ENCODE peak calls at places on chromosomes 13 and 19, in six cellular contexts. One of them, this sample, is unnamed.

GRCh38 chr19:51078104-51078503 is 4.6 kb downstream of the KLK14 start:
- DNase-seq in AG04450: no peak
- DNase-seq in HTR-8/SVneo: no peak
- DNase-seq in T-helper 9 cell: no peak
- DNase-seq in activated naive CD4-positive, alpha-beta T cell: no peak
- DNase-seq in CD8-positive, alpha-beta T cell: no peak
- DNase-seq in this sample: no peak

GRCh38 chr13:99778500-99778899 is 193.1 kb downstream of the ZIC5 start:
- DNase-seq in AG04450: no peak
- DNase-seq in HTR-8/SVneo: no peak
- DNase-seq in T-helper 9 cell: no peak
- DNase-seq in activated naive CD4-positive, alpha-beta T cell: no peak
- DNase-seq in CD8-positive, alpha-beta T cell: no peak
- DNase-seq in this sample: no peak

GRCh38 chr19:12464769-12465725 is 19.6 kb downstream of the ZNF709 start:
- DNase-seq in AG04450: no peak
- DNase-seq in HTR-8/SVneo: no peak
- DNase-seq in T-helper 9 cell: no peak
- DNase-seq in activated naive CD4-positive, alpha-beta T cell: no peak
- DNase-seq in CD8-positive, alpha-beta T cell: no peak
- DNase-seq in this sample: no peak

GRCh38 chr19:19643158-19644053 is at the start of gene GMIP:
- DNase-seq in AG04450: no peak
- DNase-seq in HTR-8/SVneo: peak
- DNase-seq in T-helper 9 cell: peak
- DNase-seq in activated naive CD4-positive, alpha-beta T cell: peak
- DNase-seq in CD8-positive, alpha-beta T cell: peak
- DNase-seq in this sample: peak

GRCh38 chr13:52832268-52832667 is 16.2 kb downstream of the PCDH8 start:
- DNase-seq in AG04450: no peak
- DNase-seq in HTR-8/SVneo: no peak
- DNase-seq in T-helper 9 cell: no peak
- DNase-seq in activated naive CD4-positive, alpha-beta T cell: no peak
- DNase-seq in CD8-positive, alpha-beta T cell: no peak
- DNase-seq in this sample: no peak

GRCh38 chr19:32464279-32464678 is 58.7 kb downstream of the DPY19L3 start:
- DNase-seq in AG04450: no peak
- DNase-seq in HTR-8/SVneo: peak
- DNase-seq in T-helper 9 cell: no peak
- DNase-seq in activated naive CD4-positive, alpha-beta T cell: no peak
- DNase-seq in CD8-positive, alpha-beta T cell: no peak
- DNase-seq in this sample: no peak

GRCh38 chr13:23007430-23007829 is 173.3 kb upstream of the SGCG start:
- DNase-seq in AG04450: no peak
- DNase-seq in HTR-8/SVneo: no peak
- DNase-seq in T-helper 9 cell: no peak
- DNase-seq in activated naive CD4-positive, alpha-beta T cell: no peak
- DNase-seq in CD8-positive, alpha-beta T cell: no peak
- DNase-seq in this sample: no peak

GRCh38 chr19:13172335-13173128 is 22.3 kb downstream of the IER2 start:
- DNase-seq in AG04450: no peak
- DNase-seq in HTR-8/SVneo: peak
- DNase-seq in T-helper 9 cell: peak
- DNase-seq in activated naive CD4-positive, alpha-beta T cell: peak
- DNase-seq in CD8-positive, alpha-beta T cell: peak
- DNase-seq in this sample: peak

GRCh38 chr13:103194871-103195270 is 128.7 kb upstream of the SLC10A2 start:
- DNase-seq in AG04450: no peak
- DNase-seq in HTR-8/SVneo: no peak
- DNase-seq in T-helper 9 cell: no peak
- DNase-seq in activated naive CD4-positive, alpha-beta T cell: no peak
- DNase-seq in CD8-positive, alpha-beta T cell: no peak
- DNase-seq in this sample: no peak

GRCh38 chr13:111548301-111548700 is 227.9 kb downstream of the TEX29 start:
- DNase-seq in AG04450: no peak
- DNase-seq in HTR-8/SVneo: no peak
- DNase-seq in T-helper 9 cell: no peak
- DNase-seq in activated naive CD4-positive, alpha-beta T cell: no peak
- DNase-seq in CD8-positive, alpha-beta T cell: no peak
- DNase-seq in this sample: no peak

GRCh38 chr13:111907341-111907880 is 159.5 kb upstream of the SOX1 start:
- DNase-seq in AG04450: no peak
- DNase-seq in HTR-8/SVneo: no peak
- DNase-seq in T-helper 9 cell: no peak
- DNase-seq in activated naive CD4-positive, alpha-beta T cell: no peak
- DNase-seq in CD8-positive, alpha-beta T cell: peak
- DNase-seq in this sample: no peak

GRCh38 chr13:113802090-113802531 is 43.1 kb downstream of the TMEM255B start:
- DNase-seq in AG04450: peak
- DNase-seq in HTR-8/SVneo: peak
- DNase-seq in T-helper 9 cell: no peak
- DNase-seq in activated naive CD4-positive, alpha-beta T cell: no peak
- DNase-seq in CD8-positive, alpha-beta T cell: no peak
- DNase-seq in this sample: no peak

GRCh38 chr13:114130708-114131580 is 1.5 kb downstream of the RASA3 start:
- DNase-seq in AG04450: peak
- DNase-seq in HTR-8/SVneo: peak
- DNase-seq in T-helper 9 cell: peak
- DNase-seq in activated naive CD4-positive, alpha-beta T cell: no peak
- DNase-seq in CD8-positive, alpha-beta T cell: peak
- DNase-seq in this sample: no peak

GRCh38 chr19:49428547-49429451 is 3.6 kb downstream of the GFY start:
- DNase-seq in AG04450: no peak
- DNase-seq in HTR-8/SVneo: no peak
- DNase-seq in T-helper 9 cell: no peak
- DNase-seq in activated naive CD4-positive, alpha-beta T cell: no peak
- DNase-seq in CD8-positive, alpha-beta T cell: no peak
- DNase-seq in this sample: no peak

GRCh38 chr13:113855012-113855921 is 8.6 kb downstream of the GAS6 start:
- DNase-seq in AG04450: no peak
- DNase-seq in HTR-8/SVneo: no peak
- DNase-seq in T-helper 9 cell: no peak
- DNase-seq in activated naive CD4-positive, alpha-beta T cell: no peak
- DNase-seq in CD8-positive, alpha-beta T cell: peak
- DNase-seq in this sample: no peak

GRCh38 chr13:39279077-39279476 is 240.8 kb downstream of the NHLRC3 start:
- DNase-seq in AG04450: no peak
- DNase-seq in HTR-8/SVneo: no peak
- DNase-seq in T-helper 9 cell: no peak
- DNase-seq in activated naive CD4-positive, alpha-beta T cell: no peak
- DNase-seq in CD8-positive, alpha-beta T cell: no peak
- DNase-seq in this sample: no peak

GRCh38 chr13:106619688-106620555 is 52.0 kb upstream of the ARGLU1 start:
- DNase-seq in AG04450: peak
- DNase-seq in HTR-8/SVneo: peak
- DNase-seq in T-helper 9 cell: no peak
- DNase-seq in activated naive CD4-positive, alpha-beta T cell: no peak
- DNase-seq in CD8-positive, alpha-beta T cell: no peak
- DNase-seq in this sample: no peak

GRCh38 chr19:43798546-43799409 is 3.5 kb downstream of the LYPD5 start:
- DNase-seq in AG04450: no peak
- DNase-seq in HTR-8/SVneo: peak
- DNase-seq in T-helper 9 cell: peak
- DNase-seq in activated naive CD4-positive, alpha-beta T cell: no peak
- DNase-seq in CD8-positive, alpha-beta T cell: peak
- DNase-seq in this sample: no peak